ENCODE peak calls at places on chromosome 11, in nine cellular contexts. C is dorsolateral prefrontal cortex; J is right atrium auricular region; N is esophagus muscularis mucosa; W is colonic mucosa; G is spleen; I is tibial artery; R is breast epithelium; E is CD4-positive, CD25-positive, alpha-beta regulatory T cell. D is an unnamed sample.
A peak's percentile ranks its signal among the peaks of the same experiment; 100 is the strongest.

GRCh38 chr11:96309001-96309642 is 33.9 kb downstream of the MAML2 start:
- DNase-seq in J (no peak), C (no peak), N (no peak), W (no peak), R (no peak), G (no peak), I (no peak), E (no peak), D (no peak)

GRCh38 chr11:65445101-65445603 is 22.6 kb downstream of the NEAT1 start:
- DNase-seq in W (no peak), N (no peak), R (no peak), C (no peak), J (peak; percentile 65), E (no peak), G (no peak), I (peak; percentile 70), D (no peak)

GRCh38 chr11:127395034-127395433 is 394.5 kb upstream of the KIRREL3 start:
- DNase-seq in I (no peak), E (no peak), R (no peak), G (no peak), W (no peak), N (no peak), J (no peak), C (no peak), D (no peak)

GRCh38 chr11:40125054-40125453 is 1334.4 kb downstream of the LRRC4C start:
- DNase-seq in R (no peak), J (no peak), N (no peak), W (no peak), E (no peak), I (no peak), G (no peak), C (no peak), D (no peak)

GRCh38 chr11:85893378-85893777 is 38.2 kb downstream of the CCDC83 start:
- DNase-seq in J (no peak), I (no peak), W (no peak), G (no peak), N (no peak), E (no peak), C (no peak), R (no peak), D (peak; percentile 27)

GRCh38 chr11:96338910-96339703 is 3.9 kb downstream of the MAML2 start:
- DNase-seq in J (peak; percentile 66), C (peak; percentile 73), N (no peak), W (peak; percentile 48), E (no peak), I (peak; percentile 73), G (peak; percentile 85), R (peak; percentile 39), D (peak; percentile 85)

GRCh38 chr11:64777449-64778222 is 706 bp downstream of the SF1 start:
- DNase-seq in C (peak; percentile 73), G (peak; percentile 95), N (no peak), W (peak; percentile 75), R (peak; percentile 66), J (peak; percentile 75), I (peak; percentile 89), E (peak; percentile 75), D (peak; percentile 99)

GRCh38 chr11:65422104-65422632 is 430 bp upstream of the NEAT1 start:
- DNase-seq in I (peak; percentile 99), C (peak; percentile 95), E (peak; percentile 87), N (peak; percentile 99), R (peak; percentile 95), G (peak; percentile 99), W (peak; percentile 98), J (peak; percentile 98), D (peak; percentile 92)

GRCh38 chr11:69640260-69640994 is 529 bp upstream of the CCND1 start:
- DNase-seq in I (no peak), N (no peak), E (no peak), C (no peak), W (peak; percentile 62), J (no peak), R (no peak), G (peak; percentile 81), D (peak; percentile 85)

GRCh38 chr11:69637601-69637955 is 3.4 kb upstream of the CCND1 start:
- DNase-seq in N (no peak), W (no peak), G (peak; percentile 67), J (no peak), I (no peak), R (no peak), E (no peak), C (no peak), D (peak; percentile 66)

GRCh38 chr11:69637956-69638871 is 2.7 kb upstream of the CCND1 start:
- DNase-seq in E (no peak), R (no peak), C (no peak), I (peak; percentile 75), G (peak; percentile 80), N (no peak), W (peak; percentile 74), J (no peak), D (peak; percentile 97)

GRCh38 chr11:69639843-69640242 is 1.1 kb upstream of the CCND1 start:
- DNase-seq in C (no peak), I (no peak), G (no peak), W (no peak), J (no peak), E (no peak), R (no peak), N (no peak), D (no peak)

DNA sequence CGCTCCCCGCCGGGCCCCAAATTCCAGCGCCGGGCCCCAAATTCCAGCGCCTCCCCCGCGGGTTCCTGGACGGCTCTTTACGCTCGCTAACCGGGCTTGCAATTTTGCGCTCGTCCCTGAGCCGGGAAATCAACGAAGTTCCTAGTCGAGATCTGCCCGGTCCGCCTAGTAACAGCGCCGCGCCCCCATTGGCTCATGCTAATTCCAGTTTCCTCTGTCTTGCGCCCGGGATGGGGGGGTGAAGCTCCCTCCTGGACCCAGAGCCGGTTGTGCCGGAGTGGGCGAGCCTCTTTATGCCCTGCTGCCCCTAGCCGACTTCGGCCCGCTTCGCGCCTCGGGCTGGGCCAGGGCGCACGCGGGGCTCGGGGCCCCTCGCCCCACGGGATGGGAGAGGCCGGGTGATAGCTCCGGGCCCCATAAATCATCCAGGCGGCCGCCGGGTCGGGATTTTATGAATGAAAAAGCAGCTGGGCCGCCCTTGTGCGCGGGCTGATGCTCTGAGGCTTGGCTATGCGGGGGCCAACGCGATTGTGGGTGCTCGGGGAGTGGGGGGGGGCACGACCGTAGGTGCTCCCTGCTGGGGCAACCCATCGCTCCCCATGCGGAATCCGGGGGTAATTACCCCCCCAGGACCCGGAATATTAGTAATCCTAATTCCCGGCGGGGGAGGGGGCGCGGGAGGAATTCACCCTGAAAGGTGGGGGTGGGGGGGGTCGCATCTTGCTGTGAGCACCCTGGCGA is 1.8 kb upstream of the CCND1 start:
- DNase-seq in W (peak; percentile 96), C (peak; percentile 62), I (peak; percentile 96), G (peak; percentile 91), N (peak; percentile 97), R (peak; percentile 82), J (peak; percentile 95), E (no peak), D (peak; percentile 99)
- H3K27ac ChIP-seq in W (peak overlapping the region; percentile 63), C (peak overlapping the region; percentile 45), I (peak overlapping the region; percentile 37), G (peak overlapping the region; percentile 89), N (peak overlapping the region; percentile 62), R (peak overlapping the region; percentile 25), J (peak overlapping the region; percentile 69), E (no peak overlapping the region), D (peak overlapping the region; percentile 97)

DNA sequence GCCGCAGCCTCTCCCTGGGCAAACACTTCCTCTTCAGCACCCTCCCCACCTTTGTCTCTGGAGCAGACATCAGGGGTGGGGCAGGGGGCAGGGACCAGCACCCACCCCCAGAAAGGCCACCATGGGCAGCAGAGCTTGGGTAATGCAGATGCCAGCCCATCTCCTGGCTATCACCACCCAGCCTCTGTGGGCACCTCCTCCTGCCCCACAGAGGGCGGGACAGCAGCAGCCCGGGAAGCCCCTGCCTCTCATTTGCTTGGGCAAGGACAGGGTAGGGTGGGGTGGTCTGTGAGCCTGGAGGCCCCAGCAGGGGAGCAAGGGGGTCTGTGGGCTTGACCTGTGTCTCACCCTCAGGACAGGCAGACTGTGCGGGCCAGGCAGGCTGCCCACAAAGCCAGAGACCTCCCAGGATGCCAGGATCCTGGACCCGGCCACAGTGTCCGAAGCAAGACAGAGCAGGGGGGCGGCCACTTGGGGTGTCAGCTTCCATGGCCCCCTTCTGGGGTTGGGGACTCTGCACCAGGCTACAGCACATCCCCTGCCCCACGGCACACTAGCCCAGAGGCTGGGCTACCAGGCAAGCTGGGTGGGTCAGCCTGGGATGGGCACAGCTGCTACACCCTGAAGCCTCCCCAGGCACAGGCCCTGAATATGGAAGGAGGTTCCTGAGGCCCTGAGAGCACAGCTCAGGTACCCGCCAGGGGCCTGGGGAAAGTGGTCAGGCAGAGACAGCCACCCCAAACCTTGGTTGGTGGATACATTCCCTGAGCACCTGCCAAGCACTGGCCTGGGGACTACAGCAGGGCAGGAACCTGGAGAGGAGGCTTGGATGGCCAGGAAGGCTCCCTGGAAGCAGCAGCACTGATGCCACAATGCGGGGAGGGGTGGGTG is 4.5 kb downstream of the RNH1 start:
- DNase-seq in C (no peak), W (no peak), E (no peak), I (no peak), N (no peak), J (no peak), R (no peak), G (no peak), D (peak; percentile 91)
- H3K27ac ChIP-seq in C (peak overlapping the region; percentile 99), W (no peak overlapping the region), E (no peak overlapping the region), I (peak overlapping the region; percentile 96), N (peak overlapping the region; percentile 77), J (peak overlapping the region; percentile 100), R (no peak overlapping the region), G (peak overlapping the region; percentile 95), D (peak overlapping the region; percentile 75)

DNA sequence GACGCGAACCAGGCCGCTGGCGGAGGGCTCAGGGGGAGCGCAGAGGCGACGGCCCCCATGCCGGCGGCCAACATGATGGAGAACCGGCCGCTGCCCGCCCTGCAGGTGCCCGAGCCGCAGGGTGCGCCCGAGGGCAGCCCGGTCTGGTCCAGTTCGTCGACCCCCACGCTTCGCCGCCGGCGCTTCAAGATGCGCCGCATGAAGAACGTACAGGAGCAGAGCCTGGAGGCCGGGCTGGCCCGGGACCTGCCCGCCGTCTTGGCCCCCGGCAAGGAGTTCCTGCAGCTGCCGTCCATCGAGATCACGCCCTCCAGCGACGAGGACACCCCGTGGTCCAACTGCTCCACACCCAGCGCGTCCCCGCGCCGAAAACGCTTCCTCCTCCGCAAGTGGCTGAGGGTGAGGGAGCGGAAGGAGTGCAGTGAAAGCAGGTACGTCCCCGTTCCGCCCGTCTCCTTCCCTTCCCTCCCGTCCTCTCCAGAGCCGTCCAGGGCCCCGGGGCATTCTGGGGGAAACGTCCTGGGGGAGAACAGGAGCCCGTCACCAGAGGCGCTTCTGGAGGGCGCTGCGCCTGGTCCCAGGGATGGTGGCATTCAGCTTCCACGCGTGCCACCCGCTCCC is 777 bp downstream of the GRAMD1B start:
- DNase-seq in I (peak; percentile 80), W (peak; percentile 59), N (no peak), C (peak; percentile 21), R (no peak), G (peak; percentile 95), J (peak; percentile 69), E (peak; percentile 15), D (peak; percentile 91)
- H3K27ac ChIP-seq in I (no peak overlapping the region), W (peak overlapping the region; percentile 53), N (peak overlapping the region; percentile 62), C (peak overlapping the region; percentile 71), R (peak overlapping the region; percentile 45), G (peak overlapping the region; percentile 91), J (peak overlapping the region; percentile 46), E (peak overlapping the region; percentile 60), D (peak overlapping the region; percentile 97)

GRCh38 chr11:74559110-74559933 is 33.1 kb upstream of the POLD3 start:
- DNase-seq in R (no peak), J (no peak), I (no peak), G (no peak), N (no peak), C (no peak), W (no peak), E (no peak), D (no peak)
- H3K27ac ChIP-seq in R (no peak overlapping the region), J (no peak overlapping the region), I (no peak overlapping the region), G (no peak overlapping the region), N (no peak overlapping the region), C (no peak overlapping the region), W (no peak overlapping the region), E (no peak overlapping the region), D (no peak overlapping the region)